ENCODE peak calls at places on chromosomes 7 and 10, in four cellular contexts. One of them, this sample, is unnamed.

GRCh38 chr10:29276251-29276850 is 12.5 kb upstream of the LYZL1 start:
- DNase-seq in aorta: no peak
- DNase-seq in HEK293T: peak
- DNase-seq in right atrium auricular region: no peak
- DNase-seq in this sample: no peak

GRCh38 chr10:101228682-101229274 is 485 bp downstream of the LBX1 start:
- DNase-seq in aorta: no peak
- DNase-seq in HEK293T: no peak
- DNase-seq in right atrium auricular region: no peak
- DNase-seq in this sample: peak

GRCh38 chr7:101614098-101614938 is 14.8 kb downstream of the MYL10 start:
- DNase-seq in aorta: peak
- DNase-seq in HEK293T: no peak
- DNase-seq in right atrium auricular region: no peak
- DNase-seq in this sample: no peak

GRCh38 chr10:59155556-59155955 is 20.9 kb upstream of the PHYHIPL start:
- DNase-seq in aorta: no peak
- DNase-seq in HEK293T: no peak
- DNase-seq in right atrium auricular region: no peak
- DNase-seq in this sample: no peak

GRCh38 chr7:107125475-107125874 is 43.3 kb upstream of the HBP1 start:
- DNase-seq in aorta: no peak
- DNase-seq in HEK293T: no peak
- DNase-seq in right atrium auricular region: no peak
- DNase-seq in this sample: no peak

GRCh38 chr10:124735491-124736286 is 8.5 kb downstream of the FAM53B start:
- DNase-seq in aorta: peak
- DNase-seq in HEK293T: no peak
- DNase-seq in right atrium auricular region: peak
- DNase-seq in this sample: no peak

GRCh38 chr7:92634125-92634710 is 44.0 kb upstream of the FAM133B start:
- DNase-seq in aorta: no peak
- DNase-seq in HEK293T: no peak
- DNase-seq in right atrium auricular region: no peak
- DNase-seq in this sample: no peak

GRCh38 chr10:104657458-104657857 is 16.4 kb downstream of the SORCS3 start:
- DNase-seq in aorta: no peak
- DNase-seq in HEK293T: no peak
- DNase-seq in right atrium auricular region: no peak
- DNase-seq in this sample: no peak

GRCh38 chr7:2866601-2867000 is 22.5 kb upstream of the GNA12 start:
- DNase-seq in aorta: peak
- DNase-seq in HEK293T: no peak
- DNase-seq in right atrium auricular region: no peak
- DNase-seq in this sample: no peak

GRCh38 chr7:131945313-131945831 is 388.9 kb upstream of the PODXL start:
- DNase-seq in aorta: peak
- DNase-seq in HEK293T: peak
- DNase-seq in right atrium auricular region: no peak
- DNase-seq in this sample: peak

GRCh38 chr7:44471436-44471835 is 19.0 kb downstream of the NUDCD3 start:
- DNase-seq in aorta: no peak
- DNase-seq in HEK293T: no peak
- DNase-seq in right atrium auricular region: no peak
- DNase-seq in this sample: no peak

GRCh38 chr10:75926763-75927162 is 495.3 kb downstream of the LRMDA start:
- DNase-seq in aorta: no peak
- DNase-seq in HEK293T: no peak
- DNase-seq in right atrium auricular region: peak
- DNase-seq in this sample: no peak

GRCh38 chr7:157011333-157012112 is 1.1 kb upstream of the MNX1 start:
- DNase-seq in aorta: peak
- DNase-seq in HEK293T: peak
- DNase-seq in right atrium auricular region: no peak
- DNase-seq in this sample: no peak

GRCh38 chr7:36312915-36313334 is 76.7 kb upstream of the ANLN start:
- DNase-seq in aorta: no peak
- DNase-seq in HEK293T: no peak
- DNase-seq in right atrium auricular region: peak
- DNase-seq in this sample: no peak

GRCh38 chr7:106284516-106285050 is at the start of gene NAMPT:
- DNase-seq in aorta: peak
- DNase-seq in HEK293T: peak
- DNase-seq in right atrium auricular region: peak
- DNase-seq in this sample: peak